ENCODE peak calls at places on chromosomes 2 and 18, in four cellular contexts. Z, Q, X and O are unnamed samples.
A peak's percentile ranks its signal among the peaks of the same experiment; 100 is the strongest.

GRCh38 chr2:231356474-231356849 is 39.0 kb upstream of the B3GNT7 start:
- DNase-seq in Z (no peak), Q (no peak), X (no peak), O (no peak)

GRCh38 chr18:33781429-33781828 is 203.4 kb downstream of the ASXL3 start:
- DNase-seq in Z (no peak), Q (no peak), X (no peak), O (no peak)

GRCh38 chr2:41414486-41415230 is 633.2 kb upstream of the PKDCC start:
- DNase-seq in Z (peak; percentile 3), Q (peak; percentile 5), X (no peak), O (peak; percentile 6)

GRCh38 chr2:84077504-84077903 is 381.6 kb downstream of the SUCLG1 start:
- DNase-seq in Z (peak; percentile 23), Q (no peak), X (no peak), O (no peak)

GRCh38 chr2:59996830-59997229 is 556.6 kb downstream of the BCL11A start:
- DNase-seq in Z (no peak), Q (no peak), X (no peak), O (no peak)

GRCh38 chr2:147854557-147855134 is 9.8 kb downstream of the ACVR2A start:
- DNase-seq in Z (no peak), Q (no peak), X (no peak), O (no peak)

GRCh38 chr2:221570321-221571107 is 1.6 kb downstream of the EPHA4 start:
- DNase-seq in Z (no peak), Q (no peak), X (no peak), O (no peak)

GRCh38 chr2:240480834-240481623 is 45.6 kb downstream of the GPC1 start:
- DNase-seq in Z (no peak), Q (no peak), X (no peak), O (no peak)

GRCh38 chr18:63376493-63377053 is 9.6 kb upstream of the KDSR start:
- DNase-seq in Z (no peak), Q (no peak), X (peak; percentile 52), O (no peak)

GRCh38 chr2:207930747-207931146 is 94.6 kb downstream of the PLEKHM3 start:
- DNase-seq in Z (no peak), Q (no peak), X (no peak), O (no peak)

GRCh38 chr2:207929923-207930322 is 95.4 kb downstream of the PLEKHM3 start:
- DNase-seq in Z (no peak), Q (no peak), X (no peak), O (no peak)

GRCh38 chr2:207928079-207928478 is 97.2 kb downstream of the PLEKHM3 start:
- DNase-seq in Z (no peak), Q (no peak), X (no peak), O (no peak)

GRCh38 chr2:207925601-207926000 is 99.7 kb downstream of the PLEKHM3 start:
- DNase-seq in Z (no peak), Q (no peak), X (no peak), O (no peak)

GRCh38 chr2:207926133-207927076 is 98.9 kb downstream of the PLEKHM3 start:
- DNase-seq in Z (no peak), Q (no peak), X (no peak), O (no peak)
- TF ChIP-seq POLR2AphosphoS5 in Z (no peak), Q (no peak), X (no peak), O (no peak)

GRCh38 chr2:216796096-216796840 is 63.6 kb downstream of the TNP1 start:
- DNase-seq in Z (no peak), Q (no peak), X (no peak), O (no peak)

GRCh38 chr2:216791303-216791702 is 68.6 kb downstream of the TNP1 start:
- DNase-seq in Z (no peak), Q (no peak), X (no peak), O (no peak)

GRCh38 chr2:216793386-216793785 is 66.5 kb downstream of the TNP1 start:
- DNase-seq in Z (no peak), Q (no peak), X (no peak), O (no peak)

GRCh38 chr2:216789088-216789487 is 70.8 kb downstream of the TNP1 start:
- DNase-seq in Z (no peak), Q (no peak), X (no peak), O (no peak)

GRCh38 chr2:216792222-216793001 is 67.5 kb downstream of the TNP1 start:
- DNase-seq in Z (no peak), Q (no peak), X (no peak), O (no peak)
- TF ChIP-seq SPI1 in Z (no peak), Q (no peak), X (no peak), O (no peak)

DNA sequence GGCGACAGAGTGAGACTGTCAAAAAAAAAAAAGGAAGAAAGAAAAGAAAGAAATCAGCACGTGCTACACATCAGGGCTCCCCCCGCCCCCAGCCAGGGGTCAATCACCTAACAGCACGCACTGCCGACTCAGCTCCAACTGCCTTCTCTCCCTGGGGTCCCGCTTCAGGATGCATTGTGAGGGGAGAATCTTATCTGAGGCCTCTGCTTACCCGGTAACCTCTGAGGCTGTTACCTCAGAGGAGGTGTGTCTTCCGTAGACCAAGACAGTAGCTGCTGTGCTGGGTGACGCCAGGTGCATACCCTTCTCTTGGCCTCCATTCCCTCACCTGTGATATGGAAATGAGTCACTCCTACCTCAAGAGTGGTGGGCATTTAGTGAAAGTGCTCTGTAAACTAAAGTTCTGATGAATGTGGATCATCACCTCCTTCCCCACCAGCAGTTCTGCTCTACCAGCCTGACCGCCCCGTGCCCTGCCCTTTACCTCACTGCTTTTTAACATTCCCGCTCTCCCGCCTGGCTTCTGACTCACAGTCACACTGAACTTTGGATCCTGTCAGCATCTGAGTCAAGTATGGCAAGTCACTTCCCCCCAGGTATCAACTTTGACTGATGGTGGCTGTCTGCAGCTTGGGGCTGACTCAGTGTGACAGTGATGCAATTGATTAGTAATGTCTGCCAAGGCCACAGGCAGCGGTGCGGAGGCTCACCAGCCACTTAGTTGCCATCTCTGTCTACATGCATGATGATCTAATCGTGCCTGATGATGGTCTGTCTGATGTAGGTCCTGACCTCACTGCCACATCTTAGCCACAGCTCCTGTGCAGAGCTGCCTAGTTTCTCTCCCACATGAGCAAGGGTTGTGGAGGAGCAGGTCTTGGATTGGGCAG is 20.1 kb downstream of the ARID5A start:
- DNase-seq in Z (peak; percentile 34), Q (no peak), X (no peak), O (no peak)
- TF ChIP-seq POLR2AphosphoS5 in Z (no peak), Q (no peak), X (no peak), O (no peak)

GRCh38 chr2:98348066-98348561 is 1.9 kb downstream of the CNGA3 start:
- DNase-seq in Z (no peak), Q (no peak), X (no peak), O (no peak)
- TF ChIP-seq SPI1 in Z (no peak), Q (peak; percentile 48), X (peak; percentile 29), O (no peak)

DNA sequence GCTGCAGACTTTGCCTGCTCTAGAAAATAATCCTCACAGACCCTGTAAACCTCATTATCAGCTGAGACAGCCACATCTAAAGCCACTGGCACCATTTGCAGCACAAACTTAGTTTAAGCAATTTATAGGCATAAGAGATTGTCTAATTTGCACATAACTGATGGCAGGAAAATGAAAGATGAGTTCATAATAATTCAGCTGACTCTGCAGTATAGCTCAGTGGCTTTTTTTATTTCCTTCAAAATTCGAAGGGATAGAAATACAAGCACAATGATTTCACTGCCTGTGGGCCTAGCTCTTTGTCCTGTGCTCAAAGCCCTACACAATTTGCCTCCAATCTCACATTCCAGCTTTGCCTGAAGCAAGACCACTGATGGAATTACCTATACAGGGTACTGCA is 341.1 kb downstream of the RAD51AP2 start:
- DNase-seq in Z (no peak), Q (no peak), X (no peak), O (no peak)
- TF ChIP-seq POLR2AphosphoS5 in Z (no peak), Q (no peak), X (no peak), O (no peak)

GRCh38 chr18:72672364-72673151 is 128.4 kb upstream of the CBLN2 start:
- DNase-seq in Z (peak; percentile 10), Q (no peak), X (no peak), O (peak; percentile 25)

GRCh38 chr18:72675394-72675793 is 131.3 kb upstream of the CBLN2 start:
- DNase-seq in Z (no peak), Q (no peak), X (no peak), O (no peak)

GRCh38 chr18:72673242-72673641 is 129.1 kb upstream of the CBLN2 start:
- DNase-seq in Z (no peak), Q (no peak), X (no peak), O (no peak)

GRCh38 chr18:72674710-72675109 is 130.6 kb upstream of the CBLN2 start:
- DNase-seq in Z (no peak), Q (peak; percentile 89), X (no peak), O (no peak)
- TF ChIP-seq SPI1 in Z (no peak), Q (no peak), X (no peak), O (no peak)

GRCh38 chr2:239442192-239442591 is 41.4 kb upstream of the HDAC4 start:
- DNase-seq in Z (no peak), Q (no peak), X (no peak), O (no peak)

GRCh38 chr2:239443102-239443620 is 42.3 kb upstream of the HDAC4 start:
- DNase-seq in Z (no peak), Q (no peak), X (no peak), O (no peak)

GRCh38 chr2:239445771-239446524 is 45.1 kb upstream of the HDAC4 start:
- DNase-seq in Z (no peak), Q (no peak), X (no peak), O (no peak)

GRCh38 chr2:239443666-239444567 is 43.1 kb upstream of the HDAC4 start:
- DNase-seq in Z (no peak), Q (no peak), X (no peak), O (no peak)

DNA sequence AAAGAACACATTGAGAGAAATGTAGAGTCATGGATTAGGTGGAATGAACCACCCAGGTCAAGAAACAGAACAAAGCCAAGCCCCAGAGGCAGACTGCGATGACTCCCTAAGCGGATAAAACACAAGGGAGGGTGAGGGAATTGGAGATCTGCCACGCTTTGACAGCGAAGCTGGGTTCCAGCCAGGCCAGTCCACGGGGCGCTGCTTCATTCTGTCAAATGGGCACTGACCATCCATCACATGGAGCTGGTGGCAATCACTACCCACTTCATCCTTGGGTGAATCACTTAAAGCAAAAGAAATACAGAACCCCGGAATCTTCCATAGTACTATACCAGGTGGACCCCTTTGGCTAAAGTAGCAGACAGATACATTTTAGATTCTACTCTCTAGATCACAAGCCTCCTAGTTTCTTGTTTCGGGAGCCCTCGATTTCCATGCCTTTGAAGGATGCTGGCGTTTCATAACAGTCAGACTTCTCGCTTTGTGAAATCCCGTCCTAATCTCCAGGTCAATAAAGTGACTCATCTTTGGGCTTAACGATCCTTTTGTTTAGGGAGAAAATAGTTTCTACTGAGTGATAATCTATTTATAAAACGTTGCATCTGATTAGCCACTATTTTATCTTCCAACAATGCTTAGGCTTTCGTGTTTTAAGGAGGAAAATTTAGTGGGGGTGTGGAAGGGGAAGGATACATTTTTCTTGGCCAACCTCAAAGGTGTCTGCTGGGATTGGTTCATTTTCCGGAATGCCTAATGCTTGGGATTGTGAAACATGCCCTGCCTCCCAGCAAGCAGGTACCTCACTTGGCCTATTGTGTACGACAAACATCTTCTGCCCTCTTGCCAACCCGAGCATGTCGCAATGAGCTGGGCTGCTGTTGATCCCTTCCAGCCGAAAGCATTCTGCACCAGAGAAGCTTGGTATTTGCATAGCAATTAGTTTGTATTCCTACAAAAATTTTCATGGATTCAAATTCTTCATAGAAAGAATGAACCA is 44.1 kb upstream of the HDAC4 start:
- DNase-seq in Z (no peak), Q (no peak), X (peak; percentile 92), O (no peak)
- TF ChIP-seq POLR2AphosphoS5 in Z (no peak), Q (no peak), X (peak; percentile 17), O (no peak)

GRCh38 chr18:37920865-37921264 is 355.3 kb upstream of the CELF4 start:
- DNase-seq in Z (no peak), Q (no peak), X (no peak), O (no peak)
- TF ChIP-seq SPI1 in Z (no peak), Q (peak; percentile 55), X (no peak), O (peak; percentile 83)